ENCODE peak calls at places on chromosomes 6 and 20, in nine cellular contexts. One of them, this sample, is unnamed.
A peak's percentile ranks its signal among the peaks of the same experiment; 100 is the strongest.

GRCh38 chr20:63574156-63574828 is at the start of gene HELZ2:
- DNase-seq in H54: peak; percentile 84
- DNase-seq in sigmoid colon: peak; percentile 90
- DNase-seq in body of pancreas: peak; percentile 86
- DNase-seq in testis: peak; percentile 81
- DNase-seq in A549: peak; percentile 63
- DNase-seq in heart left ventricle: peak; percentile 86
- DNase-seq in adrenal gland: peak; percentile 65
- DNase-seq in Peyer's patch: peak; percentile 80
- DNase-seq in this sample: peak; percentile 62

GRCh38 chr6:107654736-107655135 is 164.8 kb downstream of the SOBP start:
- DNase-seq in Peyer's patch: no peak
- DNase-seq in A549: no peak
- DNase-seq in heart left ventricle: no peak
- DNase-seq in adrenal gland: no peak
- DNase-seq in testis: no peak
- DNase-seq in H54: no peak
- DNase-seq in body of pancreas: no peak
- DNase-seq in sigmoid colon: no peak
- DNase-seq in this sample: no peak

GRCh38 chr6:92376711-92377110 is 1042.6 kb downstream of the EPHA7 start:
- DNase-seq in testis: peak; percentile 18
- DNase-seq in A549: no peak
- DNase-seq in adrenal gland: no peak
- DNase-seq in H54: no peak
- DNase-seq in body of pancreas: no peak
- DNase-seq in sigmoid colon: no peak
- DNase-seq in heart left ventricle: no peak
- DNase-seq in Peyer's patch: no peak
- DNase-seq in this sample: no peak

GRCh38 chr6:75849329-75850025 is 100.4 kb downstream of the MYO6 start:
- DNase-seq in H54: no peak
- DNase-seq in testis: no peak
- DNase-seq in body of pancreas: peak; percentile 73
- DNase-seq in adrenal gland: no peak
- DNase-seq in heart left ventricle: no peak
- DNase-seq in A549: no peak
- DNase-seq in Peyer's patch: no peak
- DNase-seq in sigmoid colon: no peak
- DNase-seq in this sample: no peak

GRCh38 chr20:62320581-62321354 is 18.0 kb downstream of the ADRM1 start:
- DNase-seq in testis: no peak
- DNase-seq in sigmoid colon: no peak
- DNase-seq in adrenal gland: peak; percentile 46
- DNase-seq in Peyer's patch: no peak
- DNase-seq in heart left ventricle: no peak
- DNase-seq in body of pancreas: no peak
- DNase-seq in H54: no peak
- DNase-seq in A549: peak; percentile 37
- DNase-seq in this sample: peak; percentile 50

GRCh38 chr6:1871936-1872335 is 262.2 kb downstream of the FOXC1 start:
- DNase-seq in sigmoid colon: no peak
- DNase-seq in body of pancreas: peak; percentile 47
- DNase-seq in H54: no peak
- DNase-seq in heart left ventricle: peak; percentile 39
- DNase-seq in testis: peak; percentile 47
- DNase-seq in A549: no peak
- DNase-seq in adrenal gland: no peak
- DNase-seq in Peyer's patch: no peak
- DNase-seq in this sample: no peak

GRCh38 chr6:47859132-47859531 is 77.3 kb downstream of the OPN5 start:
- DNase-seq in H54: no peak
- DNase-seq in adrenal gland: no peak
- DNase-seq in body of pancreas: no peak
- DNase-seq in heart left ventricle: no peak
- DNase-seq in sigmoid colon: no peak
- DNase-seq in A549: no peak
- DNase-seq in Peyer's patch: no peak
- DNase-seq in testis: no peak
- DNase-seq in this sample: no peak

GRCh38 chr6:148716811-148717210 is 30.0 kb upstream of the UST start:
- DNase-seq in sigmoid colon: no peak
- DNase-seq in A549: no peak
- DNase-seq in testis: no peak
- DNase-seq in H54: no peak
- DNase-seq in body of pancreas: no peak
- DNase-seq in adrenal gland: no peak
- DNase-seq in heart left ventricle: no peak
- DNase-seq in Peyer's patch: no peak
- DNase-seq in this sample: no peak

GRCh38 chr20:45342863-45343444 is 5.3 kb downstream of the SDC4 start:
- DNase-seq in Peyer's patch: no peak
- DNase-seq in heart left ventricle: no peak
- DNase-seq in H54: no peak
- DNase-seq in body of pancreas: no peak
- DNase-seq in sigmoid colon: no peak
- DNase-seq in adrenal gland: no peak
- DNase-seq in testis: no peak
- DNase-seq in A549: no peak
- DNase-seq in this sample: no peak

DNA sequence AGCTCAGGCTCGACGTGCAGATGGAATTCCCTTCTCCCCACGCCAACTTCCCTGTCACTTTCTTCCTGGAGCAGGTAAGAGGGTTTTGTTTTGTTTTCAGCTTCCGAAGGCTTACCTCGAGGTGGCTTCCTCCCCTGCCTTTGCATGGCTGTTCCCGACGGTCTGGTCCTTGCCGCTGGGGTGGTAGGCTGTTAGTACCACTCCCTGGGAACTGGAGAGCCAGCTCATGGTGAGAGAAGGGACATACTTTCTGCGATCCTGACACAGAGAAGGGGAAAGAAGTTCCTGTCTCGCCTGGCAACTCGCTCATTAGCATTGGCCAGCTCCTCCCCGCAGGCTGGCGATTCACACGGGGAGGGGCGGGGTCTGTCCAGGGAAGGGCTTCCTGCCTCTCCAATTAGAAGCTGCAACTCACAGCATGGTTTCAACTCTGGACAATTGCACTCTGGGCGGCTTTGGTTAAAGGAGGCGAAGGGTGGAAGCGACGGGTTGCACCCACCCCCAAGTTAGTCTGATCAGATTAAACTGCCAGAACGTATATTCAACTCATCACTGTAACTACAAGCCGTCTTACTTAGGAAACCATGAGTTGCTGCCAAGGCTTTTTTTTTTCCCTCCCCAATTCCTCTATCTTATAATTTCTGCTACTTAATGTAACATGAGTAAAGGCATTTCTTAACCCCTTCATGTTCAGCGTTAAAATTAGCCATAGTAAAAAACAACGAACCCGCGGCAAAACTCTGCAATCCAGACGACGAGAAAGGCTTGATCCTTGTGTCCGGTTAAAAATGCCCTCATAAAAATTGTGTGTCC is at the start of gene ARHGAP18:
- DNase-seq in adrenal gland: peak; percentile 96
- DNase-seq in heart left ventricle: peak; percentile 92
- DNase-seq in body of pancreas: peak; percentile 95
- DNase-seq in testis: peak; percentile 95
- DNase-seq in Peyer's patch: peak; percentile 88
- DNase-seq in H54: peak; percentile 41
- DNase-seq in A549: peak; percentile 53
- DNase-seq in sigmoid colon: peak; percentile 94
- DNase-seq in this sample: peak; percentile 95
- TF ChIP-seq POLR2A in adrenal gland: peak; percentile 57
- TF ChIP-seq POLR2A in heart left ventricle: peak; percentile 28
- TF ChIP-seq POLR2A in body of pancreas: peak; percentile 91
- TF ChIP-seq POLR2A in testis: peak; percentile 19
- TF ChIP-seq POLR2A in Peyer's patch: peak; percentile 98
- TF ChIP-seq POLR2A in H54: peak; percentile 86
- TF ChIP-seq POLR2A in A549: peak; percentile 40
- TF ChIP-seq POLR2A in sigmoid colon: peak; percentile 36
- TF ChIP-seq POLR2A in this sample: peak; percentile 95

DNA sequence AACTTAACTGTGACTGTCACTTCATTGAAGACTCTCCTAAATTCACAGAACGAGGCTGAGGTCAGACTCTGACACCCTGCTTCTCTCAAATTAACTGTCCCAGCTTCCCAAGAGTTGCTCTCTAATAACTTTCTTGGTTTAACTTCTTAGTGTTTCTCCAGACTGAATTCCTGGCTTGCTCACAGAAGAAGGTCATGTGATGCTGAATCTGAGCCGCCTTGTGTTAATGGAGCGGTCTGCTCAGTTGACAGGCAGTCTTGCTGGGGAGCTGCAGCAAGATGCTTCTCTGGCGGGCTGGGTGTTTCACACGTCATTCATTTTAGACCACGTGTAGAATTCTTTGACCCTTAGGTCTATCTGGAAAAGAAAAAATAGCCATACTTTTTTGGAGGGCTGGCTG is 107.3 kb downstream of the FOXO3 start:
- DNase-seq in H54: no peak
- DNase-seq in Peyer's patch: no peak
- DNase-seq in testis: peak; percentile 49
- DNase-seq in adrenal gland: no peak
- DNase-seq in heart left ventricle: peak; percentile 34
- DNase-seq in A549: no peak
- DNase-seq in sigmoid colon: no peak
- DNase-seq in body of pancreas: no peak
- DNase-seq in this sample: no peak
- TF ChIP-seq POLR2A in H54: no peak
- TF ChIP-seq POLR2A in Peyer's patch: no peak
- TF ChIP-seq POLR2A in testis: no peak
- TF ChIP-seq POLR2A in adrenal gland: no peak
- TF ChIP-seq POLR2A in heart left ventricle: no peak
- TF ChIP-seq POLR2A in A549: no peak
- TF ChIP-seq POLR2A in sigmoid colon: no peak
- TF ChIP-seq POLR2A in body of pancreas: no peak
- TF ChIP-seq POLR2A in this sample: no peak

DNA sequence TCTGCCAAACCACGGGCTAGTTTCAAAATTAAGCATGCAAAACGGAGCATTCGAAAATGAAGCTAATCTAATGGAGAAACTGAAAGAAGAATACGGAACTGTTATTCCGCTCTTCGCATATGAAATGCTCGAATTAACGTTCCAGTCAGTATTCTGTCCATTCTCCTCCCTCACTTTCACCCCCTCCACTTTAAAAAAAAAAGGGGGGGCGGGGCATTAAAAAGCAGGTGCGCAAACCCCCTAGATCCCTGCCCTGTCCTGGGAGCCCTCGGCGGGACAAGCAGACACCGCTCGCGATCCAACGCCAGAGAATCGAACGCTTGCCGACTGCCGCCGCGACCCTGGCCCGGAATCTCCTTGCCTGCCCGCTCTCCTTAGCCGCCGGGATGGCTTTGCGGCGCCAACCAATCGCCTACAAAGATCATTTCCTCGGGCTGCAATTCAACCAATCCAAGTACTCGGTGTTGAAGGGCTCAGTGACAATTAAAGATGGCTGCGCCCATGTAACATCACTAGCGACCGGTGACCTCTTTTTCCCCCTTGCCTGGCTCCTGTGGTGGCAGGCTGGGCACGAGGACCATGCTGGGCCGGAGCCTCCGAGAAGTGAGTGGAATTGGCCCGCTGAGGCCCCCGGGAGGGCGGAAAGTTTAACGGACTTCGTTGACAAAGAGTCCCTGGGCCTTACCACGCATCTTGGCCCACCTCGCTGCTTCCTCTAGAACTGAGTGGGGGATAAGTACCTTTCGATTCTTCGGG is at the start of the genes QRSL1 and RTN4IP1:
- DNase-seq in sigmoid colon: peak; percentile 91
- DNase-seq in A549: peak; percentile 96
- DNase-seq in testis: peak; percentile 93
- DNase-seq in heart left ventricle: peak; percentile 90
- DNase-seq in body of pancreas: peak; percentile 88
- DNase-seq in adrenal gland: peak; percentile 90
- DNase-seq in H54: peak; percentile 67
- DNase-seq in Peyer's patch: peak; percentile 81
- DNase-seq in this sample: peak; percentile 93
- TF ChIP-seq POLR2A in sigmoid colon: no peak
- TF ChIP-seq POLR2A in A549: peak; percentile 35
- TF ChIP-seq POLR2A in testis: no peak
- TF ChIP-seq POLR2A in heart left ventricle: no peak
- TF ChIP-seq POLR2A in body of pancreas: peak; percentile 81
- TF ChIP-seq POLR2A in adrenal gland: no peak
- TF ChIP-seq POLR2A in H54: peak; percentile 55
- TF ChIP-seq POLR2A in Peyer's patch: peak; percentile 56
- TF ChIP-seq POLR2A in this sample: peak; percentile 70

GRCh38 chr20:17967595-17968365 is 814 bp downstream of the SNX5 start:
- DNase-seq in testis: peak; percentile 30
- DNase-seq in body of pancreas: no peak
- DNase-seq in A549: peak; percentile 43
- DNase-seq in sigmoid colon: no peak
- DNase-seq in H54: no peak
- DNase-seq in heart left ventricle: no peak
- DNase-seq in adrenal gland: no peak
- DNase-seq in Peyer's patch: peak; percentile 37
- DNase-seq in this sample: peak; percentile 73
- TF ChIP-seq POLR2A in testis: no peak
- TF ChIP-seq POLR2A in body of pancreas: no peak
- TF ChIP-seq POLR2A in A549: no peak
- TF ChIP-seq POLR2A in sigmoid colon: no peak
- TF ChIP-seq POLR2A in H54: no peak
- TF ChIP-seq POLR2A in heart left ventricle: no peak
- TF ChIP-seq POLR2A in adrenal gland: no peak
- TF ChIP-seq POLR2A in Peyer's patch: no peak
- TF ChIP-seq POLR2A in this sample: peak; percentile 41

DNA sequence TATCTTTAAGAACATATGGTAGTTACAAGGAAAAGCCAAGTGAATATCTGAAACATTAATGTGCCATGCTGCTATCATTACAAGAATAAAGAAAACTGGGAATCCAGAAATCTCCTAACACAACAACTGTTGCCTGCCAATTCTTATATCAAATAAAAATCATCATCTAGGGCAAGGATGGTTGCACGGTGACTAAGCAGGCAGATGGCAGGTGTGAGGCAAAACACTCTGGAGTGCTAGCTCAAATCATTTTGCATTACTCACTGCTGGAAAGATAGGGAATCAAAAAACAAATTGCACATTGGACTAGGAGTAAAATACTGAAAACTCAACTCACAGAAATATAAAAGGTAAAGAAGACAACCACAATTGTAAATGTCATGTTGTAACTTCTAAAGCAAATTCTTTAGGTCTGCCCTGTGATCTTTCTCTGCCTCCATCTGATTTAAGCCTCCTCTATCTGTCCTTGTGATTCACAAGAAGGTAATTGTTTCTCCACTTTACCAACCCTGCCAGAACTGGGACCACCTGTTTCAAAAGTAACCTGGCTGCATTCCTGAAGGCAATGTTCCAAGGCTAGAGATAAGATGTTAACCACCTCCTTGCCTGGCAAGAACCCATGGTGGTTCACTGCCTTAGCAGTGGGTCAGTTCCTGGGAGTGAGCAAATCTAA is 33.0 kb upstream of the LCA5 start:
- DNase-seq in body of pancreas: peak; percentile 76
- DNase-seq in heart left ventricle: no peak
- DNase-seq in adrenal gland: peak; percentile 19
- DNase-seq in testis: no peak
- DNase-seq in H54: peak; percentile 6
- DNase-seq in A549: no peak
- DNase-seq in sigmoid colon: no peak
- DNase-seq in Peyer's patch: no peak
- DNase-seq in this sample: no peak
- TF ChIP-seq POLR2A in body of pancreas: no peak
- TF ChIP-seq POLR2A in heart left ventricle: no peak
- TF ChIP-seq POLR2A in adrenal gland: no peak
- TF ChIP-seq POLR2A in testis: no peak
- TF ChIP-seq POLR2A in H54: no peak
- TF ChIP-seq POLR2A in A549: no peak
- TF ChIP-seq POLR2A in sigmoid colon: no peak
- TF ChIP-seq POLR2A in Peyer's patch: no peak
- TF ChIP-seq POLR2A in this sample: no peak